ENCODE peak calls at places on chromosomes 11 and 22, in ten cellular contexts. One of them, this sample, is unnamed.

GRCh38 chr11:11813288-11813962 is 28.3 kb upstream of the USP47 start:
- DNase-seq in right lobe of liver: peak
- DNase-seq in astrocyte of the spinal cord: peak
- DNase-seq in BJ: peak
- DNase-seq in HepG2: peak
- DNase-seq in fibroblast of mammary gland: peak
- DNase-seq in lower lobe of right lung: no peak
- DNase-seq in lower leg skin: no peak
- DNase-seq in left ventricle myocardium inferior: no peak
- DNase-seq in transverse colon: peak
- DNase-seq in this sample: peak

GRCh38 chr11:118099838-118100570 is 13.2 kb upstream of the SMIM35 start:
- DNase-seq in right lobe of liver: no peak
- DNase-seq in astrocyte of the spinal cord: no peak
- DNase-seq in BJ: no peak
- DNase-seq in HepG2: no peak
- DNase-seq in fibroblast of mammary gland: no peak
- DNase-seq in lower lobe of right lung: no peak
- DNase-seq in lower leg skin: no peak
- DNase-seq in left ventricle myocardium inferior: peak
- DNase-seq in transverse colon: no peak
- DNase-seq in this sample: no peak

GRCh38 chr22:32476804-32477203 is 2.2 kb downstream of the FBXO7 start:
- DNase-seq in right lobe of liver: no peak
- DNase-seq in astrocyte of the spinal cord: no peak
- DNase-seq in BJ: no peak
- DNase-seq in HepG2: no peak
- DNase-seq in fibroblast of mammary gland: no peak
- DNase-seq in lower lobe of right lung: no peak
- DNase-seq in lower leg skin: no peak
- DNase-seq in left ventricle myocardium inferior: no peak
- DNase-seq in transverse colon: no peak
- DNase-seq in this sample: no peak

GRCh38 chr11:74744277-74744676 is 4.4 kb upstream of the RNF169 start:
- DNase-seq in right lobe of liver: no peak
- DNase-seq in astrocyte of the spinal cord: no peak
- DNase-seq in BJ: no peak
- DNase-seq in HepG2: no peak
- DNase-seq in fibroblast of mammary gland: no peak
- DNase-seq in lower lobe of right lung: no peak
- DNase-seq in lower leg skin: peak
- DNase-seq in left ventricle myocardium inferior: no peak
- DNase-seq in transverse colon: no peak
- DNase-seq in this sample: no peak

GRCh38 chr11:13720940-13721339 is 52.5 kb downstream of the FAR1 start:
- DNase-seq in right lobe of liver: no peak
- DNase-seq in astrocyte of the spinal cord: no peak
- DNase-seq in BJ: no peak
- DNase-seq in HepG2: no peak
- DNase-seq in fibroblast of mammary gland: peak
- DNase-seq in lower lobe of right lung: no peak
- DNase-seq in lower leg skin: no peak
- DNase-seq in left ventricle myocardium inferior: no peak
- DNase-seq in transverse colon: no peak
- DNase-seq in this sample: no peak

GRCh38 chr11:126329644-126330200 is 25.8 kb upstream of the ST3GAL4 start:
- DNase-seq in right lobe of liver: no peak
- DNase-seq in astrocyte of the spinal cord: no peak
- DNase-seq in BJ: no peak
- DNase-seq in HepG2: no peak
- DNase-seq in fibroblast of mammary gland: peak
- DNase-seq in lower lobe of right lung: no peak
- DNase-seq in lower leg skin: no peak
- DNase-seq in left ventricle myocardium inferior: no peak
- DNase-seq in transverse colon: no peak
- DNase-seq in this sample: no peak

GRCh38 chr11:72574534-72575460 is 99.4 kb downstream of the PDE2A start:
- DNase-seq in right lobe of liver: no peak
- DNase-seq in astrocyte of the spinal cord: no peak
- DNase-seq in BJ: no peak
- DNase-seq in HepG2: no peak
- DNase-seq in fibroblast of mammary gland: no peak
- DNase-seq in lower lobe of right lung: no peak
- DNase-seq in lower leg skin: peak
- DNase-seq in left ventricle myocardium inferior: no peak
- DNase-seq in transverse colon: no peak
- DNase-seq in this sample: no peak

GRCh38 chr22:22855617-22856308 is 31.9 kb upstream of the IGLL5 start:
- DNase-seq in right lobe of liver: no peak
- DNase-seq in astrocyte of the spinal cord: no peak
- DNase-seq in BJ: no peak
- DNase-seq in HepG2: peak
- DNase-seq in fibroblast of mammary gland: peak
- DNase-seq in lower lobe of right lung: no peak
- DNase-seq in lower leg skin: no peak
- DNase-seq in left ventricle myocardium inferior: no peak
- DNase-seq in transverse colon: peak
- DNase-seq in this sample: no peak

GRCh38 chr11:41431784-41432183 is 27.7 kb downstream of the LRRC4C start:
- DNase-seq in right lobe of liver: no peak
- DNase-seq in astrocyte of the spinal cord: no peak
- DNase-seq in BJ: no peak
- DNase-seq in HepG2: peak
- DNase-seq in fibroblast of mammary gland: no peak
- DNase-seq in lower lobe of right lung: no peak
- DNase-seq in lower leg skin: no peak
- DNase-seq in left ventricle myocardium inferior: no peak
- DNase-seq in transverse colon: no peak
- DNase-seq in this sample: no peak

GRCh38 chr11:61507012-61507768 is 1.4 kb upstream of the LRRC10B start:
- DNase-seq in right lobe of liver: no peak
- DNase-seq in astrocyte of the spinal cord: no peak
- DNase-seq in BJ: no peak
- DNase-seq in HepG2: no peak
- DNase-seq in fibroblast of mammary gland: no peak
- DNase-seq in lower lobe of right lung: no peak
- DNase-seq in lower leg skin: no peak
- DNase-seq in left ventricle myocardium inferior: no peak
- DNase-seq in transverse colon: no peak
- DNase-seq in this sample: no peak

GRCh38 chr11:12786891-12787290 is 112.7 kb downstream of the TEAD1 start:
- DNase-seq in right lobe of liver: no peak
- DNase-seq in astrocyte of the spinal cord: no peak
- DNase-seq in BJ: no peak
- DNase-seq in HepG2: no peak
- DNase-seq in fibroblast of mammary gland: no peak
- DNase-seq in lower lobe of right lung: no peak
- DNase-seq in lower leg skin: no peak
- DNase-seq in left ventricle myocardium inferior: no peak
- DNase-seq in transverse colon: no peak
- DNase-seq in this sample: no peak

DNA sequence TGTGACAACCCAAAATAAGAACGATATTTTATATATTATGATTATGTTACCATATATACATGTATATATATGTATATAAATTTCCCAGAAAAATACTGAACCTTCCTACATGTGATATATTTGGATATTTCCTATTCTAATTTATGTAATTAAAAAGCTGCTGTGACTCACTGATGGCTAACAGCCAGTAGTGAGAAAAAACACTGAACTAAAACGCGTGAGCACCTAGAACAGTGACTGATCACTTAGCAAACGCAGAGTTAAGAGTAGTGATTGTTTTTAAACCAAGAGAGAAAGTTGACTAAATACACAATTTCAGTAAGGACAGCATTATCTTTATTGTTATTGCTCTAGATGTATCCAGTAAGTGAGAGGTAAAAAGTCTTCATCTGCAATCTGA is 213.8 kb downstream of the TMEM135 start:
- DNase-seq in right lobe of liver: no peak
- DNase-seq in astrocyte of the spinal cord: no peak
- DNase-seq in BJ: no peak
- DNase-seq in HepG2: no peak
- DNase-seq in fibroblast of mammary gland: peak
- DNase-seq in lower lobe of right lung: no peak
- DNase-seq in lower leg skin: no peak
- DNase-seq in left ventricle myocardium inferior: no peak
- DNase-seq in transverse colon: no peak
- DNase-seq in this sample: no peak
- H3K4me3 ChIP-seq in right lobe of liver: no peak
- H3K4me3 ChIP-seq in astrocyte of the spinal cord: no peak
- H3K4me3 ChIP-seq in BJ: no peak
- H3K4me3 ChIP-seq in HepG2: no peak
- H3K4me3 ChIP-seq in fibroblast of mammary gland: no peak
- H3K4me3 ChIP-seq in lower lobe of right lung: no peak
- H3K4me3 ChIP-seq in lower leg skin: no peak
- H3K4me3 ChIP-seq in left ventricle myocardium inferior: no peak
- H3K4me3 ChIP-seq in transverse colon: no peak
- H3K4me3 ChIP-seq in this sample: no peak

GRCh38 chr11:112655386-112655785 is 305.8 kb upstream of the NCAM1 start:
- DNase-seq in right lobe of liver: no peak
- DNase-seq in astrocyte of the spinal cord: peak
- DNase-seq in BJ: peak
- DNase-seq in HepG2: no peak
- DNase-seq in fibroblast of mammary gland: peak
- DNase-seq in lower lobe of right lung: peak
- DNase-seq in lower leg skin: peak
- DNase-seq in left ventricle myocardium inferior: peak
- DNase-seq in transverse colon: peak
- DNase-seq in this sample: peak
- TF ChIP-seq CTCF in right lobe of liver: no peak
- TF ChIP-seq CTCF in astrocyte of the spinal cord: no peak
- TF ChIP-seq CTCF in BJ: no peak
- TF ChIP-seq CTCF in HepG2: peak
- TF ChIP-seq CTCF in fibroblast of mammary gland: no peak
- TF ChIP-seq CTCF in lower lobe of right lung: no peak
- TF ChIP-seq CTCF in lower leg skin: no peak
- TF ChIP-seq CTCF in left ventricle myocardium inferior: no peak
- TF ChIP-seq CTCF in transverse colon: no peak
- TF ChIP-seq CTCF in this sample: no peak

GRCh38 chr11:100687630-100688395 is 725 bp downstream of the ARHGAP42 start:
- DNase-seq in right lobe of liver: peak
- DNase-seq in astrocyte of the spinal cord: peak
- DNase-seq in BJ: peak
- DNase-seq in HepG2: peak
- DNase-seq in fibroblast of mammary gland: peak
- DNase-seq in lower lobe of right lung: peak
- DNase-seq in lower leg skin: no peak
- DNase-seq in left ventricle myocardium inferior: peak
- DNase-seq in transverse colon: peak
- DNase-seq in this sample: peak

GRCh38 chr11:100689141-100689540 is 2.1 kb downstream of the ARHGAP42 start:
- DNase-seq in right lobe of liver: no peak
- DNase-seq in astrocyte of the spinal cord: no peak
- DNase-seq in BJ: no peak
- DNase-seq in HepG2: no peak
- DNase-seq in fibroblast of mammary gland: no peak
- DNase-seq in lower lobe of right lung: no peak
- DNase-seq in lower leg skin: no peak
- DNase-seq in left ventricle myocardium inferior: no peak
- DNase-seq in transverse colon: no peak
- DNase-seq in this sample: no peak

GRCh38 chr11:100687032-100687629 is at the start of gene ARHGAP42:
- DNase-seq in right lobe of liver: peak
- DNase-seq in astrocyte of the spinal cord: peak
- DNase-seq in BJ: no peak
- DNase-seq in HepG2: peak
- DNase-seq in fibroblast of mammary gland: peak
- DNase-seq in lower lobe of right lung: peak
- DNase-seq in lower leg skin: peak
- DNase-seq in left ventricle myocardium inferior: peak
- DNase-seq in transverse colon: peak
- DNase-seq in this sample: peak

GRCh38 chr11:100684101-100685065 is 2.7 kb upstream of the ARHGAP42 start:
- DNase-seq in right lobe of liver: no peak
- DNase-seq in astrocyte of the spinal cord: peak
- DNase-seq in BJ: no peak
- DNase-seq in HepG2: peak
- DNase-seq in fibroblast of mammary gland: peak
- DNase-seq in lower lobe of right lung: no peak
- DNase-seq in lower leg skin: no peak
- DNase-seq in left ventricle myocardium inferior: no peak
- DNase-seq in transverse colon: no peak
- DNase-seq in this sample: no peak

GRCh38 chr11:100686476-100686875 is 612 bp upstream of the ARHGAP42 start:
- DNase-seq in right lobe of liver: no peak
- DNase-seq in astrocyte of the spinal cord: no peak
- DNase-seq in BJ: no peak
- DNase-seq in HepG2: no peak
- DNase-seq in fibroblast of mammary gland: no peak
- DNase-seq in lower lobe of right lung: no peak
- DNase-seq in lower leg skin: no peak
- DNase-seq in left ventricle myocardium inferior: no peak
- DNase-seq in transverse colon: no peak
- DNase-seq in this sample: no peak
- H3K4me3 ChIP-seq in right lobe of liver: peak
- H3K4me3 ChIP-seq in astrocyte of the spinal cord: peak
- H3K4me3 ChIP-seq in BJ: no peak
- H3K4me3 ChIP-seq in HepG2: peak
- H3K4me3 ChIP-seq in fibroblast of mammary gland: peak
- H3K4me3 ChIP-seq in lower lobe of right lung: peak
- H3K4me3 ChIP-seq in lower leg skin: no peak
- H3K4me3 ChIP-seq in left ventricle myocardium inferior: peak
- H3K4me3 ChIP-seq in transverse colon: no peak
- H3K4me3 ChIP-seq in this sample: peak

GRCh38 chr11:57475671-57476222 is 15.4 kb downstream of the RTN4RL2 start:
- DNase-seq in right lobe of liver: no peak
- DNase-seq in astrocyte of the spinal cord: no peak
- DNase-seq in BJ: no peak
- DNase-seq in HepG2: no peak
- DNase-seq in fibroblast of mammary gland: no peak
- DNase-seq in lower lobe of right lung: no peak
- DNase-seq in lower leg skin: no peak
- DNase-seq in left ventricle myocardium inferior: no peak
- DNase-seq in transverse colon: no peak
- DNase-seq in this sample: no peak

GRCh38 chr11:57474751-57475115 is 14.4 kb downstream of the RTN4RL2 start:
- DNase-seq in right lobe of liver: no peak
- DNase-seq in astrocyte of the spinal cord: no peak
- DNase-seq in BJ: no peak
- DNase-seq in HepG2: no peak
- DNase-seq in fibroblast of mammary gland: no peak
- DNase-seq in lower lobe of right lung: no peak
- DNase-seq in lower leg skin: no peak
- DNase-seq in left ventricle myocardium inferior: no peak
- DNase-seq in transverse colon: no peak
- DNase-seq in this sample: no peak

GRCh38 chr11:57476223-57476882 is 16.0 kb downstream of the RTN4RL2 start:
- DNase-seq in right lobe of liver: peak
- DNase-seq in astrocyte of the spinal cord: no peak
- DNase-seq in BJ: no peak
- DNase-seq in HepG2: no peak
- DNase-seq in fibroblast of mammary gland: no peak
- DNase-seq in lower lobe of right lung: peak
- DNase-seq in lower leg skin: no peak
- DNase-seq in left ventricle myocardium inferior: peak
- DNase-seq in transverse colon: peak
- DNase-seq in this sample: peak

GRCh38 chr11:57474017-57474750 is 13.9 kb downstream of the RTN4RL2 start:
- DNase-seq in right lobe of liver: no peak
- DNase-seq in astrocyte of the spinal cord: no peak
- DNase-seq in BJ: no peak
- DNase-seq in HepG2: no peak
- DNase-seq in fibroblast of mammary gland: peak
- DNase-seq in lower lobe of right lung: no peak
- DNase-seq in lower leg skin: no peak
- DNase-seq in left ventricle myocardium inferior: no peak
- DNase-seq in transverse colon: no peak
- DNase-seq in this sample: no peak

GRCh38 chr11:57475191-57475590 is 14.9 kb downstream of the RTN4RL2 start:
- DNase-seq in right lobe of liver: no peak
- DNase-seq in astrocyte of the spinal cord: no peak
- DNase-seq in BJ: no peak
- DNase-seq in HepG2: no peak
- DNase-seq in fibroblast of mammary gland: peak
- DNase-seq in lower lobe of right lung: no peak
- DNase-seq in lower leg skin: no peak
- DNase-seq in left ventricle myocardium inferior: no peak
- DNase-seq in transverse colon: no peak
- DNase-seq in this sample: no peak
- TF ChIP-seq CTCF in right lobe of liver: no peak
- TF ChIP-seq CTCF in astrocyte of the spinal cord: no peak
- TF ChIP-seq CTCF in BJ: no peak
- TF ChIP-seq CTCF in HepG2: no peak
- TF ChIP-seq CTCF in fibroblast of mammary gland: no peak
- TF ChIP-seq CTCF in lower lobe of right lung: no peak
- TF ChIP-seq CTCF in lower leg skin: no peak
- TF ChIP-seq CTCF in left ventricle myocardium inferior: no peak
- TF ChIP-seq CTCF in transverse colon: no peak
- TF ChIP-seq CTCF in this sample: no peak

This sample was measured in uterus.